ENCODE peak calls at places on chromosomes 7 and 10, in nine cellular contexts. G, H, Q, A, W, U, D, Z and S are unnamed samples.

GRCh38 chr7:7201583-7202374 is 19.4 kb downstream of the C1GALT1 start:
- DNase-seq in G (peak), H (no peak), Q (peak), A (no peak), W (no peak), U (no peak), D (no peak), Z (no peak), S (peak)

GRCh38 chr7:50822716-50823115 is 40.0 kb upstream of the GRB10 start:
- DNase-seq in G (no peak), H (no peak), Q (no peak), A (no peak), W (peak), U (no peak), D (no peak), Z (no peak), S (no peak)

GRCh38 chr7:17546206-17546998 is 247.9 kb downstream of the AHR start:
- DNase-seq in G (no peak), H (no peak), Q (no peak), A (no peak), W (peak), U (no peak), D (no peak), Z (no peak), S (no peak)

GRCh38 chr10:20303453-20304152 is 487.4 kb downstream of the PLXDC2 start:
- DNase-seq in G (no peak), H (no peak), Q (no peak), A (no peak), W (no peak), U (no peak), D (no peak), Z (no peak), S (no peak)

GRCh38 chr7:29319719-29320521 is 125.3 kb downstream of the CHN2 start:
- DNase-seq in G (peak), H (no peak), Q (no peak), A (no peak), W (no peak), U (no peak), D (peak), Z (no peak), S (no peak)

GRCh38 chr7:101560856-101561255 is 68.2 kb downstream of the MYL10 start:
- DNase-seq in G (no peak), H (peak), Q (no peak), A (no peak), W (no peak), U (no peak), D (no peak), Z (no peak), S (no peak)

GRCh38 chr7:55092186-55092976 is 73.6 kb downstream of the EGFR start:
- DNase-seq in G (no peak), H (no peak), Q (no peak), A (no peak), W (peak), U (no peak), D (peak), Z (no peak), S (no peak)

GRCh38 chr10:51397695-51398094 is 301.7 kb downstream of the CSTF2T start:
- DNase-seq in G (no peak), H (peak), Q (no peak), A (peak), W (peak), U (peak), D (no peak), Z (no peak), S (peak)

GRCh38 chr10:110134917-110135316 is 72.5 kb upstream of the MXI1 start:
- DNase-seq in G (no peak), H (no peak), Q (no peak), A (no peak), W (no peak), U (no peak), D (no peak), Z (no peak), S (no peak)

GRCh38 chr7:102221961-102222360 is 64.7 kb upstream of the SH2B2 start:
- DNase-seq in G (no peak), H (no peak), Q (no peak), A (no peak), W (no peak), U (no peak), D (no peak), Z (no peak), S (no peak)

GRCh38 chr10:12350167-12350872 is 973 bp downstream of the CAMK1D start:
- DNase-seq in G (peak), H (peak), Q (peak), A (peak), W (peak), U (peak), D (peak), Z (peak), S (peak)

GRCh38 chr10:36448760-36449681 is 676.4 kb upstream of the ANKRD30A start:
- DNase-seq in G (no peak), H (no peak), Q (no peak), A (no peak), W (peak), U (no peak), D (peak), Z (no peak), S (no peak)

GRCh38 chr10:52779541-52780390 is 7.2 kb upstream of the MBL2 start:
- DNase-seq in G (peak), H (peak), Q (no peak), A (peak), W (peak), U (peak), D (peak), Z (peak), S (peak)

GRCh38 chr7:5214641-5215040 is 24.6 kb downstream of the WIPI2 start:
- DNase-seq in G (no peak), H (peak), Q (no peak), A (no peak), W (no peak), U (no peak), D (no peak), Z (peak), S (no peak)

GRCh38 chr10:58992830-58993460 is 183.5 kb upstream of the PHYHIPL start:
- DNase-seq in G (no peak), H (no peak), Q (no peak), A (no peak), W (no peak), U (no peak), D (no peak), Z (no peak), S (no peak)

GRCh38 chr7:23403970-23404369 is 66.3 kb downstream of the IGF2BP3 start:
- DNase-seq in G (no peak), H (no peak), Q (no peak), A (no peak), W (no peak), U (no peak), D (no peak), Z (no peak), S (no peak)

GRCh38 chr10:23081156-23081833 is 14.1 kb upstream of the MSRB2 start:
- DNase-seq in G (no peak), H (no peak), Q (no peak), A (no peak), W (peak), U (no peak), D (no peak), Z (no peak), S (no peak)

GRCh38 chr7:94907420-94908203 is at the start of gene PPP1R9A:
- DNase-seq in G (peak), H (peak), Q (no peak), A (peak), W (peak), U (peak), D (peak), Z (peak), S (peak)

GRCh38 chr7:94909023-94909466 is 1.7 kb downstream of the PPP1R9A start:
- DNase-seq in G (no peak), H (no peak), Q (no peak), A (no peak), W (no peak), U (no peak), D (no peak), Z (no peak), S (no peak)

GRCh38 chr7:94912085-94912484 is 4.7 kb downstream of the PPP1R9A start:
- DNase-seq in G (no peak), H (no peak), Q (no peak), A (no peak), W (peak), U (no peak), D (peak), Z (no peak), S (no peak)

GRCh38 chr7:94908204-94909022 is 1.0 kb downstream of the PPP1R9A start:
- DNase-seq in G (no peak), H (no peak), Q (no peak), A (peak), W (peak), U (peak), D (peak), Z (peak), S (peak)

GRCh38 chr7:94913391-94913790 is 6.0 kb downstream of the PPP1R9A start:
- DNase-seq in G (no peak), H (no peak), Q (no peak), A (no peak), W (no peak), U (no peak), D (no peak), Z (no peak), S (no peak)
- H3K27ac ChIP-seq in G (no peak), H (no peak), Q (no peak), A (no peak), W (no peak), U (no peak), D (no peak), Z (no peak), S (no peak)

DNA sequence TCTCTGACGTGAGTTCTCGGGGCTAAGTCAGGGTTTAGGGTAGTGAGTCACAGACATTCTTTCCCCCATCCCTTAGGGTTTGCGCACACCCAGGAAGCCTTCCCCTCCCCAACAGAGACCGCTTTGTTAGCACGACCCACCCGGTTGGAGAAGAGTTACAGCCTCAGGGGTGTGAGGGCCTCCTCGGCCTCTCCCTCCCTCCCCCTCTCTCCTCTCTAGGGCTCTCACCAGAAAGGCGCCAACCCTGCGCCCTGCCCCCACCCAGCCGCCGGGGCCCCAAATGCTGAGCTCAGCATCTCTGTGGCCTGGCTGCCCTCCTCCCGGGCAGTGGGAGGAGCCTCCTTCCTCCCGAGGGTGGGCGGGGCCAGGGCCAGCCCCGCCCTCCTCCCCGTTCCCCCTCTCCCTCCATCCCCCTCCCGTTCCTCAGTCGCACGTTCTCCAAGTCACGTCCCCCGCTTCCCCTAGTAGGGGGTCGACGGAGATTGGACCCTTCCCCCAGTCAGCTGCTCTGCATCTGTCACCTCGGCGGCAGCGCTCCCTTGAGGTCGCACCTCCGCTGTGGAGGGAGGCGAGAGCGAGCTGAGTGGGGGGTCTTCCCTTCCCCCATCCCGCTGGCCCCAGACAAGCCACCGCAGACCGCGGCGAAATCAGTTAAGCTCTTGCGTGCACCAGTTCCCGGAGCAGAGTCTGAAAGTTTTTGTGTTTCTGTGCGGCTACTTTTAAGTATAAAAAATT is 13.0 kb upstream of the DDIT4 start:
- DNase-seq in G (peak), H (peak), Q (peak), A (peak), W (peak), U (peak), D (peak), Z (peak), S (peak)
- TF ChIP-seq CTCF in G (peak), H (no peak), Q (no peak), A (no peak), W (no peak), U (no peak), D (peak), Z (no peak), S (no peak)

GRCh38 chr10:128624656-128625530 is 498.7 kb upstream of the MKI67 start:
- DNase-seq in G (no peak), H (no peak), Q (no peak), A (no peak), W (no peak), U (no peak), D (no peak), Z (no peak), S (peak)
- H3K27ac ChIP-seq in G (no peak), H (no peak), Q (no peak), A (no peak), W (no peak), U (no peak), D (no peak), Z (no peak), S (no peak)

GRCh38 chr10:99470327-99470726 is 39.9 kb upstream of the GOT1 start:
- DNase-seq in G (no peak), H (no peak), Q (no peak), A (no peak), W (no peak), U (no peak), D (no peak), Z (no peak), S (no peak)
- TF ChIP-seq CTCF in G (no peak), H (no peak), Q (no peak), A (no peak), W (no peak), U (no peak), D (no peak), Z (no peak), S (no peak)

DNA sequence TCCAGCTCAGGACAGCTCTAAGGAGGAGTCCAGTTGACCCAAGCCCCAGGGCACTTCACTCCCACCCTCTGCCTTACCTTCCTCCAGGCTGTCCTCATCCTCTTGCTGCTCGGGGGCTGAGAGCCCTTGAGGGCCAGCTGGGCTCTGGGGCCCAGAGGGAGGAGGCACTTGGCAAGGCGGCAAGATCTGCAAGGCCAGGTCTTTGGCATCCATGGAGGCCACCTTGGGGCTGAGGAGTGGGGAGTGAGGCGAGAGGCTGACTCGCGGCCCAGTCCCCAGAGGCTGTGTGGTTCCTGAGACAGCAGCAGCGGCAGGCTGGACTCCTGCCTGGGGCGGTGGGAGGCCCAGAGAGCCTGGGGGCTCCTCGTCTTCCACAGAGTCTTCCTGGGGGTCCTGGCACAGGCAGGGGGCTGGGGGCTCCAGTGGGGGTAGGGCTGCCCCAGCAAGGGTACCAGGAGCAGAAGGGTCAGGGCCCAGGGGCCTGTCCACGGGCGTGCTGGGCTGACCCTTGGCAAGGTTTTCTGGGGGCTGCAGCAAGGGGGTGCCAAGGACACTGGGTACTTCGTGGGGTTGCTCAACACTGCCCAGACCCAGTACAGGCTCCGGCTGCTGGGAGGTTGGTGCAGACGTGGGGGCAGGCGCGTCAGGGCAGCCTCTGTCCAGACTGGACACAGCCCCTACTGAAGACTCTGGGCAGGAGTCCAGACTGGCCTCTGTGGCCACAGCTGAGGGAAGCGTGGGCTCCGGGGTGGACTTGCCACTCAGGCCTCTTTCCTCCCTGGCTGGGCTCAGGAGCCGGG is 6.5 kb downstream of the NACAD start:
- DNase-seq in G (no peak), H (peak), Q (no peak), A (no peak), W (peak), U (no peak), D (no peak), Z (no peak), S (no peak)
- H3K27ac ChIP-seq in G (no peak), H (no peak), Q (no peak), A (no peak), W (no peak), U (no peak), D (no peak), Z (no peak), S (peak)

GRCh38 chr10:130341325-130341724 is 205.1 kb downstream of the GLRX3 start:
- DNase-seq in G (peak), H (no peak), Q (no peak), A (no peak), W (no peak), U (no peak), D (peak), Z (no peak), S (no peak)
- TF ChIP-seq CTCF in G (peak), H (no peak), Q (no peak), A (no peak), W (no peak), U (peak), D (peak), Z (peak), S (no peak)

GRCh38 chr10:29555746-29556481 is 78.9 kb downstream of the SVIL start:
- DNase-seq in G (no peak), H (no peak), Q (no peak), A (no peak), W (peak), U (no peak), D (no peak), Z (no peak), S (no peak)
- H3K27ac ChIP-seq in G (no peak), H (peak), Q (no peak), A (peak), W (no peak), U (peak), D (no peak), Z (no peak), S (no peak)

DNA sequence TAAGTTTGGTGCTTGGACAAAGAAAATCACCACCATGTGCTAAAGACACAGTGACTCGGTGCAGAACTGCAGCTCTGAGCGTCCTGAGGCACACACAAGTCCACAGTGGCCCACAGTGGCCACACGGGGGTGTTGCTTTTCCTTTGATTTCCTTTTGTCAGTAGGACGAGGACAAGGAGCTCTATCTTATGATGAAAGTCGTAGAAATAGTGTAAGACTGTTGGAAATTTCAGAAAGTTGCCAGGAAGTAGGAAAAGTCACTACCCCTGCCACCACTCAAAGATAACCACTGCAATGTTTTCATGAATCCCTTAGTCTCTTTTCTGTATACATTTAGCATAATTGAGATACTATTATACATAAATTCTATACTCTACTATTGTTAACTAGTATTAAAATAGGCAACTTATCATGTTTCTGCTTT is 146.0 kb downstream of the TNS3 start:
- DNase-seq in G (no peak), H (peak), Q (no peak), A (peak), W (peak), U (peak), D (peak), Z (no peak), S (peak)
- TF ChIP-seq CTCF in G (peak), H (peak), Q (no peak), A (peak), W (peak), U (peak), D (peak), Z (peak), S (peak)